ENCODE peak calls at places on chromosomes 4 and X, in nine cellular contexts. O is activated T-cell treated with anti-CD3 and anti-CD28 coated beads, Interleukin-2, amount 50 U/mL, for 72 hours; U is WERI-Rb-1; J is AG08396; Q is mucosa of gallbladder; E is tibial nerve; F is frontal cortex; P is stimulated activated CD4-positive, alpha-beta T cell treated with anti-CD3 and anti-CD28 coated beads, Interleukin-2, amount 100 ng/mL, for 48 hours; D is heart left ventricle. A is an unnamed sample.
A peak's percentile ranks its signal among the peaks of the same experiment; 100 is the strongest.

GRCh38 chrX:120562569-120562926 is 1.8 kb upstream of the CUL4B start:
- DNase-seq in E (no peak), J (no peak), O (no peak), Q (no peak), D (no peak), U (no peak), F (no peak), P (no peak), A (no peak)

GRCh38 chr4:173878701-173879100 is 348.7 kb upstream of the HAND2 start:
- DNase-seq in U (no peak), J (no peak), P (no peak), O (no peak), F (no peak), D (no peak), E (no peak), Q (peak; percentile 16), A (no peak)

GRCh38 chr4:110778526-110778925 is 155.6 kb upstream of the PITX2 start:
- DNase-seq in F (no peak), O (no peak), E (no peak), U (no peak), P (no peak), J (no peak), Q (no peak), D (no peak), A (no peak)

GRCh38 chr4:37522996-37523395 is 163.2 kb downstream of the RELL1 start:
- DNase-seq in Q (no peak), E (no peak), P (no peak), D (no peak), J (no peak), F (no peak), U (no peak), O (no peak), A (no peak)

GRCh38 chr4:125517831-125518230 is 203.1 kb downstream of the FAT4 start:
- DNase-seq in Q (no peak), J (no peak), F (no peak), E (no peak), O (no peak), D (no peak), P (no peak), U (no peak), A (no peak)

GRCh38 chrX:15963858-15964257 is 109.2 kb upstream of the AP1S2 start:
- DNase-seq in Q (no peak), D (no peak), U (no peak), J (no peak), P (no peak), F (no peak), O (no peak), E (no peak), A (no peak)

GRCh38 chr4:166165829-166166420 is 292.9 kb downstream of the TLL1 start:
- DNase-seq in J (peak; percentile 43), O (no peak), P (no peak), D (no peak), F (peak; percentile 25), U (peak; percentile 37), E (peak; percentile 12), Q (no peak), A (peak; percentile 2)

GRCh38 chrX:41381685-41382084 is 47.7 kb downstream of the DDX3X start:
- DNase-seq in D (no peak), P (no peak), J (peak; percentile 47), U (no peak), E (peak; percentile 12), O (no peak), F (no peak), Q (peak; percentile 44), A (peak; percentile 7)

GRCh38 chr4:6501171-6501570 is 28.8 kb upstream of the PPP2R2C start:
- DNase-seq in P (no peak), D (no peak), F (no peak), U (no peak), J (no peak), E (no peak), O (no peak), Q (no peak), A (no peak)